ENCODE peak calls at places on chromosomes 4 and X, in six cellular contexts. One of them, this sample, is unnamed. For H3K4me1, the result is how much of the 10 kb centered on the place peaks cover.

GRCh38 chrX:46477435-46477834 is 67.8 kb downstream of the ZNF674 start:
- DNase-seq in fibroblast of lung: peak
- DNase-seq in pancreas: no peak
- DNase-seq in right cardiac atrium: no peak
- DNase-seq in A549: no peak
- DNase-seq in PC-9: no peak
- DNase-seq in this sample: no peak

GRCh38 chr4:158824425-158825274 is 55.8 kb downstream of the FNIP2 start:
- DNase-seq in fibroblast of lung: peak
- DNase-seq in pancreas: no peak
- DNase-seq in right cardiac atrium: peak
- DNase-seq in A549: no peak
- DNase-seq in PC-9: no peak
- DNase-seq in this sample: no peak

GRCh38 chr4:127586922-127587571 is 45.7 kb upstream of the INTU start:
- DNase-seq in fibroblast of lung: peak
- DNase-seq in pancreas: no peak
- DNase-seq in right cardiac atrium: no peak
- DNase-seq in A549: peak
- DNase-seq in PC-9: peak
- DNase-seq in this sample: no peak

GRCh38 chr4:180832086-180832485 is 1411.1 kb upstream of the TENM3 start:
- DNase-seq in fibroblast of lung: no peak
- DNase-seq in pancreas: no peak
- DNase-seq in right cardiac atrium: no peak
- DNase-seq in A549: no peak
- DNase-seq in PC-9: no peak
- DNase-seq in this sample: no peak

GRCh38 chr4:155759372-155760252 is 791 bp downstream of the GUCY1B1 start:
- DNase-seq in fibroblast of lung: peak
- DNase-seq in pancreas: peak
- DNase-seq in right cardiac atrium: peak
- DNase-seq in A549: peak
- DNase-seq in PC-9: peak
- DNase-seq in this sample: peak

GRCh38 chrX:1153940-1154339 is 58.5 kb downstream of the CRLF2 start:
- DNase-seq in fibroblast of lung: no peak
- DNase-seq in pancreas: no peak
- DNase-seq in right cardiac atrium: no peak
- DNase-seq in A549: no peak
- DNase-seq in PC-9: no peak
- DNase-seq in this sample: no peak

GRCh38 chr4:104017213-104017612 is 297.4 kb upstream of the TACR3 start:
- DNase-seq in fibroblast of lung: no peak
- DNase-seq in pancreas: no peak
- DNase-seq in right cardiac atrium: no peak
- DNase-seq in A549: no peak
- DNase-seq in PC-9: no peak
- DNase-seq in this sample: no peak

GRCh38 chr4:3367866-3368265 is 73.9 kb upstream of the HGFAC start:
- DNase-seq in fibroblast of lung: no peak
- DNase-seq in pancreas: no peak
- DNase-seq in right cardiac atrium: peak
- DNase-seq in A549: no peak
- DNase-seq in PC-9: no peak
- DNase-seq in this sample: no peak

GRCh38 chr4:73894021-73894420 is 24.8 kb downstream of the CXCL1 start:
- DNase-seq in fibroblast of lung: no peak
- DNase-seq in pancreas: no peak
- DNase-seq in right cardiac atrium: no peak
- DNase-seq in A549: no peak
- DNase-seq in PC-9: no peak
- DNase-seq in this sample: no peak

GRCh38 chr4:88188738-88189417 is 30.4 kb upstream of the ABCG2 start:
- DNase-seq in fibroblast of lung: no peak
- DNase-seq in pancreas: no peak
- DNase-seq in right cardiac atrium: no peak
- DNase-seq in A549: no peak
- DNase-seq in PC-9: no peak
- DNase-seq in this sample: no peak

GRCh38 chr4:39889226-39889625 is 88.5 kb downstream of the PDS5A start:
- DNase-seq in fibroblast of lung: no peak
- DNase-seq in pancreas: no peak
- DNase-seq in right cardiac atrium: no peak
- DNase-seq in A549: no peak
- DNase-seq in PC-9: no peak
- DNase-seq in this sample: no peak

GRCh38 chr4:73606465-73606974 is 13.7 kb downstream of the RASSF6 start:
- DNase-seq in fibroblast of lung: no peak
- DNase-seq in pancreas: peak
- DNase-seq in right cardiac atrium: no peak
- DNase-seq in A549: no peak
- DNase-seq in PC-9: no peak
- DNase-seq in this sample: no peak

GRCh38 chr4:98939892-98940298 is 11.0 kb upstream of the EIF4E start:
- DNase-seq in fibroblast of lung: peak
- DNase-seq in pancreas: no peak
- DNase-seq in right cardiac atrium: no peak
- DNase-seq in A549: peak
- DNase-seq in PC-9: no peak
- DNase-seq in this sample: no peak

GRCh38 chrX:69029696-69030245 is 135.5 kb downstream of the PJA1 start:
- DNase-seq in fibroblast of lung: no peak
- DNase-seq in pancreas: no peak
- DNase-seq in right cardiac atrium: no peak
- DNase-seq in A549: no peak
- DNase-seq in PC-9: no peak
- DNase-seq in this sample: no peak

GRCh38 chr4:98509641-98510170 is 148.7 kb downstream of the TSPAN5 start:
- DNase-seq in fibroblast of lung: no peak
- DNase-seq in pancreas: no peak
- DNase-seq in right cardiac atrium: no peak
- DNase-seq in A549: no peak
- DNase-seq in PC-9: no peak
- DNase-seq in this sample: no peak

GRCh38 chr4:7865533-7865932 is 74.1 kb downstream of the AFAP1 start:
- DNase-seq in fibroblast of lung: no peak
- DNase-seq in pancreas: no peak
- DNase-seq in right cardiac atrium: no peak
- DNase-seq in A549: no peak
- DNase-seq in PC-9: no peak
- DNase-seq in this sample: peak

GRCh38 chrX:31126205-31126604 is 54.4 kb upstream of the FTHL17 start:
- DNase-seq in fibroblast of lung: peak
- DNase-seq in pancreas: no peak
- DNase-seq in right cardiac atrium: no peak
- DNase-seq in A549: no peak
- DNase-seq in PC-9: no peak
- DNase-seq in this sample: no peak

GRCh38 chrX:120791013-120791643 is 84.5 kb downstream of the CT47B1 start:
- DNase-seq in fibroblast of lung: peak
- DNase-seq in pancreas: peak
- DNase-seq in right cardiac atrium: peak
- DNase-seq in A549: no peak
- DNase-seq in PC-9: peak
- DNase-seq in this sample: peak

GRCh38 chrX:65407157-65407626 is 127.4 kb downstream of the LAS1L start:
- DNase-seq in fibroblast of lung: no peak
- DNase-seq in pancreas: no peak
- DNase-seq in right cardiac atrium: peak
- DNase-seq in A549: no peak
- DNase-seq in PC-9: no peak
- DNase-seq in this sample: no peak

GRCh38 chrX:150507251-150507856 is 61.1 kb upstream of the MTM1 start:
- DNase-seq in fibroblast of lung: no peak
- DNase-seq in pancreas: peak
- DNase-seq in right cardiac atrium: peak
- DNase-seq in A549: no peak
- DNase-seq in PC-9: no peak
- DNase-seq in this sample: no peak

GRCh38 chrX:140710710-140711109 is 1.2 kb downstream of the LINC00632 start:
- DNase-seq in fibroblast of lung: peak
- DNase-seq in pancreas: no peak
- DNase-seq in right cardiac atrium: no peak
- DNase-seq in A549: no peak
- DNase-seq in PC-9: no peak
- DNase-seq in this sample: no peak

GRCh38 chr4:162838671-162839070 is 328.0 kb downstream of the NAF1 start:
- DNase-seq in fibroblast of lung: no peak
- DNase-seq in pancreas: no peak
- DNase-seq in right cardiac atrium: no peak
- DNase-seq in A549: no peak
- DNase-seq in PC-9: no peak
- DNase-seq in this sample: no peak

GRCh38 chrX:22025751-22026150 is 6.4 kb upstream of the PHEX start:
- DNase-seq in fibroblast of lung: no peak
- DNase-seq in pancreas: no peak
- DNase-seq in right cardiac atrium: no peak
- DNase-seq in A549: no peak
- DNase-seq in PC-9: no peak
- DNase-seq in this sample: no peak

GRCh38 chrX:16882702-16883486 is 12.7 kb upstream of the RBBP7 start:
- DNase-seq in fibroblast of lung: peak
- DNase-seq in pancreas: peak
- DNase-seq in right cardiac atrium: peak
- DNase-seq in A549: peak
- DNase-seq in PC-9: peak
- DNase-seq in this sample: peak

GRCh38 chr4:168713193-168713592 is 216.3 kb downstream of the PALLD start:
- DNase-seq in fibroblast of lung: no peak
- DNase-seq in pancreas: no peak
- DNase-seq in right cardiac atrium: no peak
- DNase-seq in A549: no peak
- DNase-seq in PC-9: no peak
- DNase-seq in this sample: no peak

GRCh38 chr4:632926-633325 is 7.6 kb downstream of the PDE6B start:
- DNase-seq in fibroblast of lung: no peak
- DNase-seq in pancreas: no peak
- DNase-seq in right cardiac atrium: peak
- DNase-seq in A549: no peak
- DNase-seq in PC-9: no peak
- DNase-seq in this sample: peak

DNA sequence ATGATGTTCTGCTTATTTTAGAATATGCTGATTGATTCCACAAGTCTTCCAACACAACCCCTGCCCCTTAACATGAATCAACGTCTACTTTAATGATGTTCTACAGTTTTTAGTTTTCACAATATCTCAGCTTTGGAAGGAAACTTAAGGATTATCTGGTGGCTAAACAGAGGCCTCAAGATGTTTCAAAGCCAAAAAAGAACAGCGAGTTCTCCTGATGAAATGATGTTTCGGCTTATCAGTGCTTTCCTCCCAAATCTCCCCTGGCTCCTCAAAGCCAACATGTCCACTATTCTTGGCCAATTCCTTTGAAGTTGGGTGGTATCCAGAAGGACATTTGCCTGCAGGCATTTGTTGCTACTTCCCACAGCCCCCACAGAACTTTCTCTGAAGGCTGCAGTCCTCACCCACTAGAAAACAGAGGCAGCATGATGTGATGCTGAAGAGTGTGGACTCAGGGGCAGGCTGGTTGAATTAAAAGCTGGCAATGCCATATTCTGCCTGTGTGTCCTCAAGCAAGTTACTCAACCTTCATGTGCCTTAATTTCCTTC is 87.3 kb downstream of the ADGRG4 start:
- DNase-seq in fibroblast of lung: no peak
- DNase-seq in pancreas: no peak
- DNase-seq in right cardiac atrium: peak
- DNase-seq in A549: no peak
- DNase-seq in PC-9: no peak
- DNase-seq in this sample: no peak
- H3K4me1 ChIP-seq in fibroblast of lung: under half
- H3K4me1 ChIP-seq in pancreas: under half
- H3K4me1 ChIP-seq in right cardiac atrium: under half
- H3K4me1 ChIP-seq in A549: under half
- H3K4me1 ChIP-seq in PC-9: under half
- H3K4me1 ChIP-seq in this sample: under half

GRCh38 chr4:54254116-54254914 is 25.2 kb downstream of the PDGFRA start:
- DNase-seq in fibroblast of lung: peak
- DNase-seq in pancreas: no peak
- DNase-seq in right cardiac atrium: no peak
- DNase-seq in A549: no peak
- DNase-seq in PC-9: no peak
- DNase-seq in this sample: no peak
- H3K4me1 ChIP-seq in fibroblast of lung: under half
- H3K4me1 ChIP-seq in pancreas: under half
- H3K4me1 ChIP-seq in right cardiac atrium: under half
- H3K4me1 ChIP-seq in A549: under half
- H3K4me1 ChIP-seq in PC-9: under half
- H3K4me1 ChIP-seq in this sample: under half

DNA sequence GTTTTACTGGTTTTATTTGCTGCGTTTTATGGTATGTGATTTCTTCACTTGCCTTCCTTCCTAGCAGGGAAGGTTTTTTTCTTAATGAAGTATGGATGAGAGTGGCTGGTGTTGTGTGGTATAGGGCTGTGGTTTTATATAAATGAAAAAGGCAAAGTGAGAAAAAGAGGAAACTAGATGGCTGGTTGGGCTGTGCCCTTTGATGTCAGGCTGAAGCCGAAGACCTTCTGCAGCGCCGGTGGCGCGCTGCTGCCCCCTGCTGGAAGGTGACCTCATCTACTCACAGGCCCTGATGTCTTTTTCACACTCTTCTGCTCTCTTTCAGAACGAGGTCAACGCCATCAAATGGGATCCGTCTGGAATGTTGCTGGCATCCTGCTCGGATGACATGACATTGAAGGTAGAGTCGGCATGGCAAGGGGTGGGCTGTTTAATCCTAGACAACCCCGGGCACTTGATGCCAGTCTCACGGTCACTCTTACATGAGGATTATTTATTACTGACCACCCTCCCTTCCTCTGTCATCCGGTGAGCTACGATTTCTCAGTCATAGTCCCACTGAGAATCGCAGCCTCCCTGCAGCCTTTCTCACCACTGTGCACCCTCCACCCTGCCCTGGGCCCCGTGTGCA is 56.6 kb downstream of the GPR143 start:
- DNase-seq in fibroblast of lung: peak
- DNase-seq in pancreas: peak
- DNase-seq in right cardiac atrium: peak
- DNase-seq in A549: peak
- DNase-seq in PC-9: peak
- DNase-seq in this sample: peak
- H3K4me1 ChIP-seq in fibroblast of lung: under half
- H3K4me1 ChIP-seq in pancreas: under half
- H3K4me1 ChIP-seq in right cardiac atrium: under half
- H3K4me1 ChIP-seq in A549: under half
- H3K4me1 ChIP-seq in PC-9: under half
- H3K4me1 ChIP-seq in this sample: under half

DNA sequence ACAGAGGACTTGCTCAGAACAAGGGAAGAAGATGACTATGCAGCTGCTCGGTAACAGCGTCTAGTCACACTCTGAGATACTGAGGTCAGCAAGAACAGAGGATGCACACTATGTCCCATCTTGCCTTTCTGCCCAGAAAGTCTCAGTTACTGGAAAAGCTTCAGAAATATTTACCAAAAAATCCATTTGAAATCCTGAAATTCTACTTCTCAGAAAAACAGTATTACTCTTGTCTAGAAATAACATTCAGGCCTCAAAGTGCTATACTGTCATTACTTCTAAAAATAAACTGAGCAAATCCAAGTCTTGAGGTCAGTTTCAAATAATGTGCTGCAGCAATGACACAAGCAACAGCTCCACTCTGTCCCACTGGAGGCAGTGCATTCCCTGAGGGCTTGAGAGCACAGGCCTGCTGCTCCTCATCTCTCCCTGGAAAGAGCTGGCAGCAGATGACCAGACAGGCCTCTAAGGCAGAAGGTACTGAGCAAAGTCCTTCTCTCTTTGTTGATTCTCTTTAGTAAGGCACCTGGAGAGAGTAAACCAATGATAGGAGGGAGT is 76.9 kb downstream of the CAMK2D start:
- DNase-seq in fibroblast of lung: peak
- DNase-seq in pancreas: no peak
- DNase-seq in right cardiac atrium: peak
- DNase-seq in A549: peak
- DNase-seq in PC-9: no peak
- DNase-seq in this sample: peak
- H3K4me1 ChIP-seq in fibroblast of lung: under half
- H3K4me1 ChIP-seq in pancreas: under half
- H3K4me1 ChIP-seq in right cardiac atrium: under half
- H3K4me1 ChIP-seq in A549: under half
- H3K4me1 ChIP-seq in PC-9: under half
- H3K4me1 ChIP-seq in this sample: under half

This sample was measured in sigmoid colon.